ENCODE peak calls at places on chromosomes 7 and 10, in eight cellular contexts. U is astrocyte; G is AG08395; S is Caki2; B is stimulated activated naive CD4-positive, alpha-beta T cell; C is GF-D8; Y is non-pigmented ciliary epithelial cell; D is HEK293T. R is an unnamed sample.
A peak's percentile ranks its signal among the peaks of the same experiment; 100 is the strongest.

GRCh38 chr7:139902436-139903102 is 73.5 kb downstream of the TBXAS1 start:
- DNase-seq in U (no peak), G (no peak), S (no peak), B (no peak), C (no peak), Y (no peak), D (no peak), R (no peak)

GRCh38 chr10:17047908-17048307 is 81.7 kb downstream of the CUBN start:
- DNase-seq in U (no peak), G (no peak), S (no peak), B (no peak), C (no peak), Y (no peak), D (no peak), R (no peak)

GRCh38 chr7:24908166-24908565 is 71.8 kb downstream of the OSBPL3 start:
- DNase-seq in U (no peak), G (no peak), S (no peak), B (no peak), C (no peak), Y (no peak), D (no peak), R (no peak)

GRCh38 chr10:12638103-12638502 is 288.8 kb downstream of the CAMK1D start:
- DNase-seq in U (peak; percentile 41), G (peak; percentile 21), S (peak; percentile 30), B (no peak), C (no peak), Y (no peak), D (no peak), R (no peak)

GRCh38 chr7:108497082-108497725 is 28.7 kb downstream of the PNPLA8 start:
- DNase-seq in U (peak; percentile 11), G (peak; percentile 56), S (peak; percentile 56), B (peak; percentile 38), C (no peak), Y (no peak), D (peak; percentile 44), R (peak; percentile 38)

GRCh38 chr10:5764422-5765297 is 48.6 kb downstream of the GDI2 start:
- DNase-seq in U (no peak), G (no peak), S (no peak), B (no peak), C (no peak), Y (no peak), D (no peak), R (no peak)

GRCh38 chr10:99658622-99659030 is 683 bp upstream of the ENTPD7 start:
- DNase-seq in U (peak; percentile 61), G (no peak), S (peak; percentile 55), B (peak; percentile 6), C (no peak), Y (no peak), D (no peak), R (no peak)

GRCh38 chr7:1446611-1447032 is 12.6 kb downstream of the MICALL2 start:
- DNase-seq in U (no peak), G (no peak), S (no peak), B (no peak), C (no peak), Y (no peak), D (no peak), R (no peak)

R was measured in GDM1.